ENCODE peak calls at places on chromosome 14, in seven cellular contexts. H is left ventricle myocardium inferior; R is GM23248; B is fibroblast of lung; C is IMR-90; P is PC-3; D is CD4-positive, CD25-positive, alpha-beta regulatory T cell. E is an unnamed sample.

GRCh38 chr14:105207460-105207901 is 26.4 kb upstream of the NUDT14 start:
- DNase-seq in H (peak; percentile 59), R (no peak), B (no peak), C (no peak), P (no peak), D (no peak), E (no peak)

GRCh38 chr14:83379371-83379770 is 1845.7 kb upstream of the SEL1L start:
- DNase-seq in H (no peak), R (no peak), B (no peak), C (peak; percentile 4), P (no peak), D (no peak), E (peak; percentile 48)

GRCh38 chr14:104011824-104012517 is 69.6 kb upstream of the RD3L start:
- DNase-seq in H (peak; percentile 38), R (no peak), B (no peak), C (no peak), P (peak; percentile 31), D (no peak), E (no peak)

GRCh38 chr14:104863131-104863862 is 1.8 kb upstream of the CEP170B start:
- DNase-seq in H (peak; percentile 12), R (no peak), B (no peak), C (no peak), P (no peak), D (no peak), E (no peak)

GRCh38 chr14:89011727-89012271 is 187.3 kb downstream of the TTC8 start:
- DNase-seq in H (no peak), R (no peak), B (peak; percentile 11), C (no peak), P (no peak), D (no peak), E (no peak)

GRCh38 chr14:99522457-99522891 is 41.3 kb downstream of the CCNK start:
- DNase-seq in H (peak; percentile 34), R (peak; percentile 89), B (peak; percentile 52), C (peak; percentile 78), P (peak; percentile 60), D (no peak), E (peak; percentile 47)

GRCh38 chr14:93281937-93282336 is 50.9 kb downstream of the BTBD7 start:
- DNase-seq in H (no peak), R (no peak), B (no peak), C (peak; percentile 54), P (no peak), D (no peak), E (no peak)

GRCh38 chr14:90812109-90812508 is 4.1 kb downstream of the TTC7B start:
- DNase-seq in H (no peak), R (no peak), B (no peak), C (no peak), P (no peak), D (no peak), E (no peak)

GRCh38 chr14:99320105-99320572 is 48.1 kb upstream of the BCL11B start:
- DNase-seq in H (peak; percentile 21), R (peak; percentile 54), B (peak; percentile 16), C (peak; percentile 8), P (peak; percentile 59), D (peak; percentile 38), E (no peak)

GRCh38 chr14:48792376-48793024 is 793.7 kb downstream of the RPS29 start:
- DNase-seq in H (no peak), R (no peak), B (no peak), C (peak; percentile 29), P (no peak), D (no peak), E (peak; percentile 29)

GRCh38 chr14:40188006-40188405 is 755.8 kb upstream of the FBXO33 start:
- DNase-seq in H (no peak), R (peak; percentile 34), B (no peak), C (no peak), P (peak; percentile 78), D (no peak), E (no peak)

GRCh38 chr14:30214014-30214413 is 286.4 kb upstream of the PRKD1 start:
- DNase-seq in H (no peak), R (peak; percentile 73), B (no peak), C (peak; percentile 53), P (peak; percentile 12), D (no peak), E (no peak)

GRCh38 chr14:63214417-63215196 is 10.4 kb downstream of the RHOJ start:
- DNase-seq in H (no peak), R (no peak), B (peak; percentile 15), C (no peak), P (no peak), D (no peak), E (no peak)

GRCh38 chr14:88143817-88144216 is 138.9 kb downstream of the GPR65 start:
- DNase-seq in H (no peak), R (no peak), B (no peak), C (no peak), P (no peak), D (no peak), E (no peak)

GRCh38 chr14:59905193-59905592 is 14.8 kb upstream of the LRRC9 start:
- DNase-seq in H (no peak), R (peak; percentile 22), B (no peak), C (peak; percentile 13), P (peak; percentile 46), D (no peak), E (peak; percentile 20)

GRCh38 chr14:39006721-39007410 is 96.2 kb downstream of the SEC23A start:
- DNase-seq in H (no peak), R (peak; percentile 31), B (peak; percentile 28), C (peak; percentile 36), P (no peak), D (no peak), E (no peak)

GRCh38 chr14:51653096-51653814 is 1.5 kb downstream of the FRMD6 start:
- DNase-seq in H (no peak), R (peak; percentile 78), B (peak; percentile 89), C (peak; percentile 60), P (peak; percentile 77), D (no peak), E (no peak)

GRCh38 chr14:102403028-102403427 is 40.3 kb downstream of the TECPR2 start:
- DNase-seq in H (no peak), R (peak; percentile 21), B (no peak), C (no peak), P (no peak), D (no peak), E (no peak)

GRCh38 chr14:79021756-79022155 is 851.6 kb downstream of the NRXN3 start:
- DNase-seq in H (no peak), R (no peak), B (peak; percentile 46), C (no peak), P (no peak), D (no peak), E (no peak)

GRCh38 chr14:104119700-104120251 is 18.6 kb upstream of the KIF26A start:
- DNase-seq in H (no peak), R (no peak), B (no peak), C (no peak), P (no peak), D (no peak), E (no peak)

GRCh38 chr14:101776315-101776714 is 14.8 kb downstream of the PPP2R5C start:
- DNase-seq in H (no peak), R (no peak), B (no peak), C (no peak), P (no peak), D (no peak), E (no peak)

GRCh38 chr14:50955373-50956043 is 11.2 kb upstream of the PYGL start:
- DNase-seq in H (peak; percentile 43), R (peak; percentile 99), B (peak; percentile 85), C (peak; percentile 96), P (peak; percentile 96), D (no peak), E (peak; percentile 98)

DNA sequence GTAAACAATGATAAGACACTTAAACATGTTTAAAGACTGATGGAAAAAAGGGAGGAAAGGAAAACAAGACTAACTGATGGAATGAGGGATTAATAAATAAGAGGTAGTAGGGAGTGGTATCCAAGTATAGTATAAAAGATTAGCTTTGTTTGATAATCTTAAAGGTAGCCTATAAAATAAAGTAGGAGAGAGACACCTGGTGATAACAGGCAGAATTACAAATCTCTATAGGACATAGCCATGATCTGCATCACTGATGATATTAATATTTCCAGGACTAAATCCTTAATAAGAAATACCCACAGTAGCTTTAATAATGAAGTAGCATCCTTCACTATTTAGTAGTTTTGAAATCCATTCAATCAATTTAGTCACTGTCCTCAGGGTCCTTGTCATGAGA is 30.4 kb downstream of the DLGAP5 start:
- DNase-seq in H (no peak), R (peak; percentile 61), B (peak; percentile 72), C (peak; percentile 54), P (peak; percentile 79), D (peak; percentile 52), E (no peak)
- H3K36me3 ChIP-seq in H (no peaks in the 10 kb centered on the region), R (peaks cover 5% of the 10 kb centered on the region), B (peaks cover 3% of the 10 kb centered on the region), C (no peaks in the 10 kb centered on the region), P (peaks cover 77% of the 10 kb centered on the region), D (no peaks in the 10 kb centered on the region), E (no peaks in the 10 kb centered on the region)

GRCh38 chr14:100726467-100726811 is 253 bp upstream of the DLK1 start:
- DNase-seq in H (no peak), R (no peak), B (no peak), C (no peak), P (no peak), D (no peak), E (no peak)
- H3K27me3 ChIP-seq in H (peaks cover 100% of the 10 kb centered on the region), R (peaks cover 65% of the 10 kb centered on the region), B (peaks cover 20% of the 10 kb centered on the region), C (peaks cover 90% of the 10 kb centered on the region), P (peaks cover 65% of the 10 kb centered on the region), D (no peaks in the 10 kb centered on the region), E (peaks cover 58% of the 10 kb centered on the region)

DNA sequence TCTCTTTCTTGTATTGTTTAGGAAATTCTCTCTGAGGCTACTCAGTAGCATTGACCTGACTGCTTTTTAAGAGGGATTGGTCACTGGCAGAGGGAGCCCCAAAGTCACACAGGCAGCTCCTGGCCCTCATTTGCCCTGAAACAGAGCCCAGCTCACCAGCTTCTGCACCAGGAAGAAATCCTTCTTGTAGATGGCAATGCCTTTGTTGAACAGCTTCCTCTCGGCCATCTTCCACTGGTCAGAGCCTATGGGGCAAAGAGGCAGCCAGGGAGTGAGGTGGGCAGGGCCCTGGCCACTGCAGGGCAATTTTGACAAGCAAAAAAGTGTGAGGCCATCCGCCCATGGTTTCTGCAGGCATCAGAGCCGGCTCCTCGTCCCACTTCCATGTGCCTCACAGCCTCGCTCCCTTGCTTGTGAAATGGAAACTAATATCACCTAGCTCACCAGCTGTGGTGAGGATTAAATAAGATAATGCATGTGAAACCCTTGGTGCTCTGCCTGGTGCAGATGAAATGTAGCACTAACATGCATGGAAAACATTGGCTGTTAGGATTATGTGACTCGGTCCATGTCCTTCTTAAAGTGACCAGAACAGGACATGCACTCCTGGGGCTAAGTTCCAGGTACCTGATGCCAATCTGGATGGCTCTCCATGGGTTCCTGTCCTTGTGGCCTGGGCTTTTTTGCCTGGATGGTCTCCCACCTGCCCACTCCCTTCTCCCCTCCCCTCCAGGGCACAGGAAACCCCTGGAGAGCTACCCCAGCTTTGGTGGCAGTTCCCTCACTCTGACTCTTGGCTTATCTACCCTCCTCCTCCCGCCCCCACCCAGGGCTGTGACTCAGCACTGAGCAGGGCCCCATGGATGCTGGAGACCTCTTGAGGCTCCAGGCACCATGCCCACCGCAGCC is 11.2 kb upstream of the PNMA1 start:
- DNase-seq in H (no peak), R (peak; percentile 68), B (peak; percentile 26), C (peak; percentile 59), P (no peak), D (no peak), E (peak; percentile 56)
- H3K36me3 ChIP-seq in H (peaks cover 81% of the 10 kb centered on the region), R (peaks cover 29% of the 10 kb centered on the region), B (peaks cover 40% of the 10 kb centered on the region), C (peaks cover 66% of the 10 kb centered on the region), P (peaks cover 71% of the 10 kb centered on the region), D (peaks cover 75% of the 10 kb centered on the region), E (peaks cover 65% of the 10 kb centered on the region)

DNA sequence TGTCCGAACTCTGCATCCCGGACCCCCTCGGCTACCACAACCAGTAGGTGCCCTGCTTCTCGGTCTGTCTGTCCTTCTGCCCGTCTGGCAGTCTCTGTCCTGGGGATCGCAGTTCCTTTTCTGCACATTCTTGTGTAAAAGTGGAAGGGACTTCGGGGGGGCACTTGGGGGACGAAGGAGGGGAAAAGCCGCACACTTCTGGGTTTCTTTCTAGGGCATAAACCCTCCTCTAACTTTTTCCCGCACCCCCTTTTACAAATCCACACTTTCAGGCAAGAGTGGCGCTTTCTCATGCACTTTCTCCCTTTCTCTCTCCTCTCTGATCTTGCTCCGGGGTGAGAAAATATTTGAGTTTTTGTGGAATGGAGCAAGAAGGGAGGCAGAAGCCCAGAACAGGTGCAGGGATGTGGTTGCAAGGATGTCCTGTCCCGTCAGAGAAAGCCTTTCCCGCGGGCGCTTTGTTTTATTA is 506 bp downstream of the ESRRB start:
- DNase-seq in H (no peak), R (no peak), B (no peak), C (no peak), P (no peak), D (no peak), E (no peak)
- H3K27me3 ChIP-seq in H (peaks cover 81% of the 10 kb centered on the region), R (peaks cover 55% of the 10 kb centered on the region), B (peaks cover 47% of the 10 kb centered on the region), C (peaks cover 74% of the 10 kb centered on the region), P (peaks cover 97% of the 10 kb centered on the region), D (peaks cover 17% of the 10 kb centered on the region), E (peaks cover 40% of the 10 kb centered on the region)